ENCODE peak calls at places on chromosome 7, in six cellular contexts. One of them, this sample, is unnamed.

GRCh38 chr7:117020605-117021002 is 67.3 kb downstream of the ST7 start:
- DNase-seq in choroid plexus epithelial cell: no peak
- DNase-seq in fibroblast of villous mesenchyme: no peak
- DNase-seq in neural crest cell: no peak
- DNase-seq in ecto neural progenitor cell: no peak
- DNase-seq in A673: no peak
- DNase-seq in this sample: peak

GRCh38 chr7:149220534-149220933 is 18.9 kb upstream of the ZNF212 start:
- DNase-seq in choroid plexus epithelial cell: peak
- DNase-seq in fibroblast of villous mesenchyme: peak
- DNase-seq in neural crest cell: no peak
- DNase-seq in ecto neural progenitor cell: no peak
- DNase-seq in A673: no peak
- DNase-seq in this sample: no peak

GRCh38 chr7:112744818-112745217 is 45.4 kb downstream of the TMEM168 start:
- DNase-seq in choroid plexus epithelial cell: peak
- DNase-seq in fibroblast of villous mesenchyme: no peak
- DNase-seq in neural crest cell: no peak
- DNase-seq in ecto neural progenitor cell: no peak
- DNase-seq in A673: no peak
- DNase-seq in this sample: no peak

GRCh38 chr7:139734395-139734794 is 43.4 kb downstream of the HIPK2 start:
- DNase-seq in choroid plexus epithelial cell: peak
- DNase-seq in fibroblast of villous mesenchyme: peak
- DNase-seq in neural crest cell: no peak
- DNase-seq in ecto neural progenitor cell: no peak
- DNase-seq in A673: peak
- DNase-seq in this sample: no peak

GRCh38 chr7:132907380-132907940 is 174.4 kb downstream of the CHCHD3 start:
- DNase-seq in choroid plexus epithelial cell: no peak
- DNase-seq in fibroblast of villous mesenchyme: no peak
- DNase-seq in neural crest cell: no peak
- DNase-seq in ecto neural progenitor cell: no peak
- DNase-seq in A673: no peak
- DNase-seq in this sample: no peak

GRCh38 chr7:131110294-131111080 is 217.2 kb upstream of the MKLN1 start:
- DNase-seq in choroid plexus epithelial cell: peak
- DNase-seq in fibroblast of villous mesenchyme: peak
- DNase-seq in neural crest cell: no peak
- DNase-seq in ecto neural progenitor cell: no peak
- DNase-seq in A673: peak
- DNase-seq in this sample: peak

GRCh38 chr7:66629222-66629658 is 559 bp downstream of the KCTD7 start:
- DNase-seq in choroid plexus epithelial cell: no peak
- DNase-seq in fibroblast of villous mesenchyme: peak
- DNase-seq in neural crest cell: no peak
- DNase-seq in ecto neural progenitor cell: peak
- DNase-seq in A673: no peak
- DNase-seq in this sample: no peak

GRCh38 chr7:84536256-84536870 is 341.8 kb upstream of the SEMA3A start:
- DNase-seq in choroid plexus epithelial cell: peak
- DNase-seq in fibroblast of villous mesenchyme: peak
- DNase-seq in neural crest cell: no peak
- DNase-seq in ecto neural progenitor cell: no peak
- DNase-seq in A673: no peak
- DNase-seq in this sample: no peak

GRCh38 chr7:29598607-29599006 is 35.0 kb downstream of the PRR15 start:
- DNase-seq in choroid plexus epithelial cell: no peak
- DNase-seq in fibroblast of villous mesenchyme: no peak
- DNase-seq in neural crest cell: no peak
- DNase-seq in ecto neural progenitor cell: no peak
- DNase-seq in A673: peak
- DNase-seq in this sample: no peak

GRCh38 chr7:35038340-35038738 is 1.1 kb upstream of the DPY19L1 start:
- DNase-seq in choroid plexus epithelial cell: no peak
- DNase-seq in fibroblast of villous mesenchyme: no peak
- DNase-seq in neural crest cell: no peak
- DNase-seq in ecto neural progenitor cell: no peak
- DNase-seq in A673: no peak
- DNase-seq in this sample: peak

GRCh38 chr7:133364959-133365680 is 112.2 kb downstream of the EXOC4 start:
- DNase-seq in choroid plexus epithelial cell: peak
- DNase-seq in fibroblast of villous mesenchyme: no peak
- DNase-seq in neural crest cell: no peak
- DNase-seq in ecto neural progenitor cell: no peak
- DNase-seq in A673: peak
- DNase-seq in this sample: no peak

GRCh38 chr7:20647908-20648776 is 32.7 kb downstream of the ABCB5 start:
- DNase-seq in choroid plexus epithelial cell: peak
- DNase-seq in fibroblast of villous mesenchyme: no peak
- DNase-seq in neural crest cell: peak
- DNase-seq in ecto neural progenitor cell: peak
- DNase-seq in A673: peak
- DNase-seq in this sample: peak

GRCh38 chr7:135390829-135391228 is 119.1 kb downstream of the CNOT4 start:
- DNase-seq in choroid plexus epithelial cell: no peak
- DNase-seq in fibroblast of villous mesenchyme: no peak
- DNase-seq in neural crest cell: no peak
- DNase-seq in ecto neural progenitor cell: no peak
- DNase-seq in A673: no peak
- DNase-seq in this sample: peak

GRCh38 chr7:134750083-134751062 is 29.1 kb upstream of the CALD1 start:
- DNase-seq in choroid plexus epithelial cell: peak
- DNase-seq in fibroblast of villous mesenchyme: peak
- DNase-seq in neural crest cell: peak
- DNase-seq in ecto neural progenitor cell: peak
- DNase-seq in A673: peak
- DNase-seq in this sample: no peak

GRCh38 chr7:36415104-36415503 is 25.4 kb downstream of the ANLN start:
- DNase-seq in choroid plexus epithelial cell: no peak
- DNase-seq in fibroblast of villous mesenchyme: no peak
- DNase-seq in neural crest cell: no peak
- DNase-seq in ecto neural progenitor cell: no peak
- DNase-seq in A673: no peak
- DNase-seq in this sample: no peak

GRCh38 chr7:36591643-36592042 is 132.7 kb downstream of the AOAH start:
- DNase-seq in choroid plexus epithelial cell: no peak
- DNase-seq in fibroblast of villous mesenchyme: no peak
- DNase-seq in neural crest cell: no peak
- DNase-seq in ecto neural progenitor cell: no peak
- DNase-seq in A673: no peak
- DNase-seq in this sample: no peak

GRCh38 chr7:73577627-73578341 is 595 bp downstream of the TBL2 start:
- DNase-seq in choroid plexus epithelial cell: peak
- DNase-seq in fibroblast of villous mesenchyme: peak
- DNase-seq in neural crest cell: no peak
- DNase-seq in ecto neural progenitor cell: no peak
- DNase-seq in A673: no peak
- DNase-seq in this sample: peak

GRCh38 chr7:44075296-44076075 is 6.8 kb downstream of the POLM start:
- DNase-seq in choroid plexus epithelial cell: no peak
- DNase-seq in fibroblast of villous mesenchyme: no peak
- DNase-seq in neural crest cell: no peak
- DNase-seq in ecto neural progenitor cell: no peak
- DNase-seq in A673: no peak
- DNase-seq in this sample: no peak

GRCh38 chr7:6478186-6478585 is 30.4 kb upstream of the DAGLB start:
- DNase-seq in choroid plexus epithelial cell: no peak
- DNase-seq in fibroblast of villous mesenchyme: no peak
- DNase-seq in neural crest cell: no peak
- DNase-seq in ecto neural progenitor cell: no peak
- DNase-seq in A673: no peak
- DNase-seq in this sample: no peak

GRCh38 chr7:41754046-41754445 is 51.2 kb upstream of the INHBA start:
- DNase-seq in choroid plexus epithelial cell: no peak
- DNase-seq in fibroblast of villous mesenchyme: no peak
- DNase-seq in neural crest cell: no peak
- DNase-seq in ecto neural progenitor cell: no peak
- DNase-seq in A673: no peak
- DNase-seq in this sample: no peak

GRCh38 chr7:26958834-26959233 is 94.4 kb upstream of the SKAP2 start:
- DNase-seq in choroid plexus epithelial cell: peak
- DNase-seq in fibroblast of villous mesenchyme: peak
- DNase-seq in neural crest cell: no peak
- DNase-seq in ecto neural progenitor cell: no peak
- DNase-seq in A673: no peak
- DNase-seq in this sample: no peak

GRCh38 chr7:79268730-79269129 is 184.7 kb downstream of the MAGI2 start:
- DNase-seq in choroid plexus epithelial cell: no peak
- DNase-seq in fibroblast of villous mesenchyme: no peak
- DNase-seq in neural crest cell: no peak
- DNase-seq in ecto neural progenitor cell: no peak
- DNase-seq in A673: no peak
- DNase-seq in this sample: no peak

GRCh38 chr7:139853576-139854511 is 24.8 kb downstream of the TBXAS1 start:
- DNase-seq in choroid plexus epithelial cell: peak
- DNase-seq in fibroblast of villous mesenchyme: peak
- DNase-seq in neural crest cell: no peak
- DNase-seq in ecto neural progenitor cell: no peak
- DNase-seq in A673: peak
- DNase-seq in this sample: no peak

GRCh38 chr7:80508440-80508839 is 3.4 kb downstream of the GNAT3 start:
- DNase-seq in choroid plexus epithelial cell: peak
- DNase-seq in fibroblast of villous mesenchyme: peak
- DNase-seq in neural crest cell: no peak
- DNase-seq in ecto neural progenitor cell: no peak
- DNase-seq in A673: no peak
- DNase-seq in this sample: no peak

GRCh38 chr7:112495156-112495788 is 14.5 kb downstream of the LSMEM1 start:
- DNase-seq in choroid plexus epithelial cell: no peak
- DNase-seq in fibroblast of villous mesenchyme: no peak
- DNase-seq in neural crest cell: no peak
- DNase-seq in ecto neural progenitor cell: no peak
- DNase-seq in A673: peak
- DNase-seq in this sample: no peak

GRCh38 chr7:106400990-106401389 is 116.2 kb upstream of the NAMPT start:
- DNase-seq in choroid plexus epithelial cell: no peak
- DNase-seq in fibroblast of villous mesenchyme: no peak
- DNase-seq in neural crest cell: no peak
- DNase-seq in ecto neural progenitor cell: no peak
- DNase-seq in A673: no peak
- DNase-seq in this sample: no peak

GRCh38 chr7:83410989-83411591 is 237.8 kb downstream of the SEMA3E start:
- DNase-seq in choroid plexus epithelial cell: peak
- DNase-seq in fibroblast of villous mesenchyme: peak
- DNase-seq in neural crest cell: peak
- DNase-seq in ecto neural progenitor cell: no peak
- DNase-seq in A673: peak
- DNase-seq in this sample: peak

GRCh38 chr7:138538518-138538917 is 78.5 kb downstream of the TRIM24 start:
- DNase-seq in choroid plexus epithelial cell: peak
- DNase-seq in fibroblast of villous mesenchyme: peak
- DNase-seq in neural crest cell: no peak
- DNase-seq in ecto neural progenitor cell: no peak
- DNase-seq in A673: no peak
- DNase-seq in this sample: no peak

GRCh38 chr7:149883452-149883861 is 9.7 kb downstream of the ATP6V0E2 start:
- DNase-seq in choroid plexus epithelial cell: peak
- DNase-seq in fibroblast of villous mesenchyme: peak
- DNase-seq in neural crest cell: peak
- DNase-seq in ecto neural progenitor cell: peak
- DNase-seq in A673: peak
- DNase-seq in this sample: peak

GRCh38 chr7:99219185-99219767 is 11.4 kb upstream of the KPNA7 start:
- DNase-seq in choroid plexus epithelial cell: no peak
- DNase-seq in fibroblast of villous mesenchyme: no peak
- DNase-seq in neural crest cell: no peak
- DNase-seq in ecto neural progenitor cell: no peak
- DNase-seq in A673: no peak
- DNase-seq in this sample: no peak

This sample was measured in NCI-H510A treated with DMSO at 0.1 percent for 48 hours.